ENCODE peak calls at places on chromosomes 11 and 22, in five cellular contexts. T is transverse colon, W is lower leg skin, N is AG04450, G is upper lobe of right lung. M is an unnamed sample.
A peak's percentile ranks its signal among the peaks of the same experiment; 100 is the strongest.

GRCh38 chr11:119323532-119324033 is 6.7 kb upstream of the MCAM start:
- DNase-seq in N (no peak), W (no peak), T (peak; percentile 84), G (no peak), M (no peak)

GRCh38 chr11:133951484-133952198 is 5.1 kb downstream of the IGSF9B start:
- DNase-seq in N (no peak), W (no peak), G (no peak), T (no peak), M (no peak)

GRCh38 chr22:20745177-20745576 is 28.7 kb upstream of the SERPIND1 start:
- DNase-seq in N (no peak), W (no peak), T (no peak), G (no peak), M (no peak)

GRCh38 chr22:37802310-37803194 is 5.2 kb upstream of the GCAT start:
- DNase-seq in W (no peak), N (no peak), T (peak; percentile 73), G (peak; percentile 86), M (no peak)

GRCh38 chr22:44202261-44202789 is 21.6 kb downstream of the PARVG start:
- DNase-seq in G (no peak), N (peak; percentile 70), T (no peak), W (no peak), M (peak; percentile 67)

GRCh38 chr22:20315337-20316216 is 4.3 kb downstream of the DGCR6L start:
- DNase-seq in N (no peak), G (no peak), W (peak; percentile 9), T (peak; percentile 5), M (no peak)

GRCh38 chr11:42098075-42098474 is 638.6 kb upstream of the LRRC4C start:
- DNase-seq in G (no peak), T (no peak), N (no peak), W (no peak), M (no peak)

GRCh38 chr11:77503006-77503405 is 29.1 kb upstream of the PAK1 start:
- DNase-seq in T (no peak), N (no peak), W (no peak), G (no peak), M (no peak)

GRCh38 chr11:130418210-130418609 is 10.2 kb downstream of the ADAMTS8 start:
- DNase-seq in T (no peak), W (no peak), N (no peak), G (no peak), M (no peak)

GRCh38 chr11:36490026-36490806 is 19.9 kb downstream of the TRAF6 start:
- DNase-seq in T (no peak), N (no peak), W (no peak), G (no peak), M (no peak)

DNA sequence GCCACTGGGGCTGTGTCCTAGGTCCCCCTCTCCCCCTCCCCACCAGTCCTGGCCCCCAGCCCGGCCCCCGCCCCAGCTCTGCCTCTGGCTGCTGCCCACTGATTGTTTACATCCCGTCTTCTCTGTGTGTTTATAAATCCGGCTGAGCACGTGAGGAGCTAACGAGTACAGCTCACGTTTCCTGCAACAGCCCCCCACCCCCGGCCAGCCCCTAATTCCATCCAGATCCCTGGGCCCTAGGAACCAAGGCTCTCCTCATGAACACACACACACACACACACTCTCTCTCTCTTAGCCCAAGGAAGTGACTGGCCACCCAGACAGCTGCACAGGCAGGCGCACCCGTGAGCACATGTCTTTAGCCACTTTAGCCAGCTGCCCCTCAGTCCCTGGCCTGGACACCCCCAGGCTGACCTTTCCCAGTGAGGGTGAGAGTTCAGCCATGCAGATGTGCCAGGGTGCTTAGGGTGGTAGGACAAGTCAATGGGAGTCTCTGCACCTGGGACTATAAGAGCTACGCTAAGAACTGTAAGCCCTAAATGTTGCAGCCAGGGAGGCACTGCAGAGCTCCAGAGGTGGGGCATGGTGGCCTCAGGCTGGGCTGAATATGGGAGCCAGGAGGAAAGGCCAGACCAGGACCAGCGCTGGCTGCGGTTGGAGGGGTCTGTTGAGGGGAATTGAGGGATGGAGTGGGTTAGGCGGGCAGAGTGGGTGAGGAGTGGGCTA is 2.9 kb downstream of the CLCF1 start:
- DNase-seq in N (peak; percentile 59), G (no peak), T (no peak), W (no peak), M (no peak)
- TF ChIP-seq CTCF in N (no peak), G (no peak), T (no peak), W (no peak), M (no peak)

GRCh38 chr11:59779487-59779886 is 24.3 kb downstream of the STX3 start:
- DNase-seq in N (no peak), G (no peak), W (no peak), T (no peak), M (no peak)
- H3K4me3 ChIP-seq in N (no peak overlapping the region), G (no peak overlapping the region), W (no peak overlapping the region), T (no peak overlapping the region), M (no peak overlapping the region)

DNA sequence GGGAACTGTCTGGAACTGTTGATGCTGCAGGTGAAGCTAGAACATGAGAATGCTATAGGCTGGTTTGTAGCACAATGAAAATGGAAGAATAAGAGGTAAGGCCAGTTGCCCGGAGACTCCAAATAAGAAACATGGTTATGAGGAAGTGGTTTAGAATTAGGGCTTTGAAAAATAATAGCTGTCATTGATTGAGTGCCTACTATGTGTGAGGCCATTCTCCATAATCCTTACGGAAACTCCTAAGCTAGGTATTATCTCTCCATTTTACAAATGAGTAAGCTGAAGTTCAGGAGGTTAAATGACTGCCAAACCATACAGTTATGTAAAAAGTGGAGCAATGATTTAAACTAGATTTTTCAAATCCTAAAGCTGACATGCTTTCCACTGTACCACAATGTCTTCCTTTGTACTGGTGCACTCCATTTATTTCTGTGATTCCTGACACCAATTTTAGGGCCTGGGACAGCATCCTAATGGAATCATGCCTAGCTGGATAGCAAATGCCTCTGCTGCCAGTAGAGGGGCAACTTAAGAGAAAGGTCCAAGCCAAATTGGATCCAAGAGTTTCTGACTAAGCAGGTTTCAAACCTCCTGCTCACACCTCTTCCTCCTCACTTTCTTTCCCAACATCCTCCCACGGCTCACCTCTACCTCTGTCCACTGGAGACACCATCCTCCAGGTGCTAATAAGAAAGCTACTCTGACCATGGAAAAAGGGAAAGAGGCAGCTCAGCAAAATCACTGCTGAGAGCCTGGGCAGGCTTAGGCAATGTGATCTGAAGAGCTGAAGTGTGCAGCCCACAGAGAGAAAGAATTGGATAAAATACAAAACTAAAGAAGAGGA is 46.9 kb upstream of the PICALM start:
- DNase-seq in W (no peak), N (no peak), G (no peak), T (no peak), M (no peak)
- TF ChIP-seq CTCF in W (no peak), N (peak; percentile 14), G (no peak), T (no peak), M (no peak)

GRCh38 chr11:64935634-64936081 is at the start of gene GPHA2:
- DNase-seq in G (peak; percentile 39), T (no peak), W (no peak), N (no peak), M (no peak)
- H3K4me3 ChIP-seq in G (no peak within 1 kb of the TSS), T (no peak within 1 kb of the TSS), W (no peak within 1 kb of the TSS), N (no peak within 1 kb of the TSS), M (no peak within 1 kb of the TSS)

GRCh38 chr11:102364991-102365390 is 18.0 kb downstream of the BIRC2 start:
- DNase-seq in T (no peak), N (no peak), W (no peak), G (no peak), M (no peak)

GRCh38 chr11:102368472-102368871 is 21.5 kb downstream of the BIRC2 start:
- DNase-seq in N (no peak), T (no peak), W (no peak), G (no peak), M (no peak)

DNA sequence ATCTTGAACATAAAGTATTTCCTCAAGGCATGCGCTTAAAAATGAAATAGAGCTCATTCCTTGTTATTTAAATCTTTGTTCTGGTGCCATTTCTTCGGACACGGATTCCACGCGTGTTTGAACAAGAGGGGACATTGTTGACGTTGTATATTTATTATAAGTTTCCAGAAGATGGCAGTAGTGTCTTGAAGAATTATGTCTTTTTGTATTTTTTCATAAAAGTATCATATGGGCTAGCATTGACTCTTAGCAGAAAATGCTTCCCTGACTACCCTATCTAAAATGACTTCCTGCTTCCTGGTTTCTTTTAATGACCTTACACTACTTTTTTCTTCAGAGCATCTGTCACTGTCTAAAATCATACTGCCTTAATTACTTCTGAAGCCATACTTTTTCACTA is 20.4 kb downstream of the BIRC2 start:
- DNase-seq in N (no peak), T (no peak), G (no peak), W (no peak), M (no peak)
- TF ChIP-seq CTCF in N (peak; percentile 17), T (no peak), G (no peak), W (no peak), M (peak; percentile 15)

GRCh38 chr22:22759371-22759770 is 115.0 kb downstream of the GGTLC2 start:
- DNase-seq in N (no peak), W (no peak), T (no peak), G (no peak), M (no peak)
- H3K4me3 ChIP-seq in N (no peak overlapping the region), W (no peak overlapping the region), T (no peak overlapping the region), G (no peak overlapping the region), M (no peak overlapping the region)

GRCh38 chr11:19936461-19936860 is 223.8 kb downstream of the DBX1 start:
- DNase-seq in N (no peak), T (no peak), W (no peak), G (no peak), M (no peak)

GRCh38 chr11:19935507-19935906 is 222.9 kb downstream of the NAV2 start:
- DNase-seq in G (no peak), W (no peak), N (no peak), T (no peak), M (peak; percentile 91)

GRCh38 chr11:19933132-19933735 is 220.6 kb downstream of the NAV2 start:
- DNase-seq in W (no peak), G (no peak), T (no peak), N (no peak), M (no peak)

GRCh38 chr11:19933801-19934488 is 221.3 kb downstream of the NAV2 start:
- DNase-seq in T (no peak), W (no peak), G (no peak), N (no peak), M (no peak)

GRCh38 chr11:19934828-19935259 is 222.2 kb downstream of the NAV2 start:
- DNase-seq in T (no peak), W (no peak), G (no peak), N (no peak), M (peak; percentile 67)
- TF ChIP-seq CTCF in T (no peak), W (no peak), G (no peak), N (no peak), M (peak; percentile 23)

DNA sequence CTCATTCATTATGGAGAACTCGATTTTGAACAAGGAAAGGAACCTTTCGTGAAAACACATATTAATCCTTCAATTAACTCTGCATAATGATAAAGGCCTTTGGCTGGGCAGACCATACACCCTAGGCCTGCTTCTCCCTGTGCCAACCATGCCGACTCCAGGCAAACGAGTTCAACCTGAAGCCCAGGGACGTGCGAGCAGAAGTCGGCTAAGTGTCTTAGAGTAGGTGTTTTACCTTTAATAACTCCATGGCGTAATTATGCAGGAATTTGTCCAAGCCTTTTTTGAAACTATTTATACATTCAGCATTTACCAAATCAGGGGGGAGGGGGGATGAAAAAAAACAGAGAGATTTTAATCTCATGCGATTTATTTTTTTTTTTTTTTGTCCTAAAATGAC is 424.1 kb downstream of the MN1 start:
- DNase-seq in T (no peak), W (no peak), G (no peak), N (no peak), M (no peak)
- H3K4me3 ChIP-seq in T (no peak overlapping the region), W (no peak overlapping the region), G (no peak overlapping the region), N (no peak overlapping the region), M (no peak overlapping the region)

GRCh38 chr11:11569936-11570491 is 51.8 kb downstream of the GALNT18 start:
- DNase-seq in G (peak; percentile 70), T (peak; percentile 33), N (no peak), W (peak; percentile 65), M (no peak)
- TF ChIP-seq CTCF in G (no peak), T (no peak), N (no peak), W (no peak), M (no peak)

M was measured in AG09309.